ENCODE peak calls at places on chromosome 17, in seven cellular contexts. T is ovary; K is heart right ventricle; F is CD4-positive, CD25-positive, alpha-beta regulatory T cell; M is sigmoid colon; Q is esophagus squamous epithelium; L is Panc1. C is an unnamed sample.
A peak's percentile ranks its signal among the peaks of the same experiment; 100 is the strongest.

GRCh38 chr17:47726796-47727703 is 6.0 kb upstream of the TBX21 start:
- DNase-seq in T (no peak), K (no peak), F (no peak), M (no peak), Q (no peak), L (no peak), C (no peak)

GRCh38 chr17:40623419-40624217 is 24.0 kb downstream of the SMARCE1 start:
- DNase-seq in T (no peak), K (no peak), F (no peak), M (no peak), Q (no peak), L (no peak), C (no peak)

GRCh38 chr17:57861000-57861736 is 11.3 kb upstream of the MRPS23 start:
- DNase-seq in T (no peak), K (peak; percentile 62), F (no peak), M (peak; percentile 85), Q (peak; percentile 35), L (no peak), C (no peak)

GRCh38 chr17:81309140-81309858 is 14.2 kb upstream of the SLC38A10 start:
- DNase-seq in T (no peak), K (peak; percentile 92), F (no peak), M (peak; percentile 95), Q (no peak), L (no peak), C (peak; percentile 66)

GRCh38 chr17:31568140-31568938 is 176.9 kb downstream of the RAB11FIP4 start:
- DNase-seq in T (no peak), K (no peak), F (no peak), M (peak; percentile 81), Q (no peak), L (no peak), C (no peak)

GRCh38 chr17:63430223-63430622 is 15.9 kb downstream of the CYB561 start:
- DNase-seq in T (no peak), K (no peak), F (no peak), M (peak; percentile 9), Q (no peak), L (no peak), C (no peak)

GRCh38 chr17:29119265-29119664 is 60.9 kb downstream of the MYO18A start:
- DNase-seq in T (no peak), K (no peak), F (no peak), M (no peak), Q (no peak), L (no peak), C (no peak)

GRCh38 chr17:36535669-36536081 is 888 bp downstream of the PIGW start:
- DNase-seq in T (no peak), K (no peak), F (no peak), M (no peak), Q (no peak), L (no peak), C (no peak)

GRCh38 chr17:46977348-46977747 is 1.7 kb downstream of the RPRML start:
- DNase-seq in T (no peak), K (no peak), F (no peak), M (no peak), Q (no peak), L (no peak), C (peak; percentile 84)

GRCh38 chr17:65830356-65830755 is 268.9 kb upstream of the AXIN2 start:
- DNase-seq in T (no peak), K (no peak), F (no peak), M (no peak), Q (no peak), L (no peak), C (no peak)

GRCh38 chr17:68437979-68438877 is 19.1 kb downstream of the WIPI1 start:
- DNase-seq in T (no peak), K (peak; percentile 44), F (no peak), M (no peak), Q (no peak), L (no peak), C (no peak)

GRCh38 chr17:34082404-34082803 is 172.7 kb upstream of the CCL2 start:
- DNase-seq in T (no peak), K (no peak), F (no peak), M (no peak), Q (no peak), L (no peak), C (no peak)

GRCh38 chr17:75352079-75352569 is 53.4 kb downstream of the GRB2 start:
- DNase-seq in T (no peak), K (no peak), F (no peak), M (no peak), Q (no peak), L (no peak), C (peak; percentile 37)

GRCh38 chr17:17170346-17170976 is 35.7 kb downstream of the PLD6 start:
- DNase-seq in T (no peak), K (no peak), F (no peak), M (no peak), Q (no peak), L (no peak), C (no peak)

GRCh38 chr17:62821213-62822079 is 13.3 kb upstream of the MARCHF10 start:
- DNase-seq in T (no peak), K (no peak), F (no peak), M (no peak), Q (no peak), L (no peak), C (no peak)

DNA sequence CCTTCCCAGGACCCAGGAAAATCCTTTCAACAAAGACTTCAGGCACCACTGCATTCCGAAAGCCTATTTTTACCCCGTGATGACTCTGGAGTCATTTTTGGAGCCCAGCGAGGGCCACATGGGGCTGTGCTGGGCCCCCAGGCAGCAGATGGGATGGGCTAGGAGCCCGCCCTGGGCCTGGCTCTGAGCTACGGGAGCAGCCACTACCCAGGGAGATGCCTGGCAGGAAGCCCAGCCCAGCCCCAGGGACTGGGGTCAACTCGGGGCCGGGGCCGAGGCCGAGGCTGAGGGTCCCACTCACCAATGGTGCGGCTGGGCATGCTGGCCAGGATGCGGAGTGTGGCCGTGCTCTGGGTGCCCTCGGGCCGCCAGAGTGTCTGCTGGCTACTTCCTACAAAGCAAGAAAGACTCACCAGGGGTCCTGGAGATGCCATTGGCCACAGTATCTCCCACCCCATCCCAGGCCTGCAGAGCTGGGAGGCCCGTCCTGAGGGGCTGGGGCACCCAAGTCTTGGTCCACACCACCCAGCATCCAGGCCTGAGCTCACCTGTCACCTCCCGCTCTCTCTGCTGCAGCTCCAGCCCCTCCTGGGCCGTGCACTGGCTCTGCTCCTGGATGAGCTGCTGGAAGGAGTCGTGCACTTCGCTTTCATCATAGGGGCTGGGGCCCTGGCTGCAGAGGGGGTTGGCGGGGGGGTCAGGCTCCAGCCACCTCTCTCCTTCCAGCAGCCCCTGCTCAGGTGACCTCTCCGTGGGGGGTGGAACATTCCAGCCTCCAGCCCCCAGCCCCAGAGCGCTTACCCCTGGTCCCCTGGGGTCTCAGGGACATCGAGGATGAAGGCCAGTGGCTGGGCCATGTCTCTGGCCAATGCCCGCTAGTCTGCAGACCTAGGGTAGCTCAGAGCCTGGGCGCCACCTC is 2.3 kb downstream of the TMC6 start:
- DNase-seq in T (no peak), K (no peak), F (no peak), M (no peak), Q (no peak), L (no peak), C (peak; percentile 82)
- H3K4me1 ChIP-seq in T (no peaks in the 10 kb centered on the region), K (peaks cover 78% of the 10 kb centered on the region), F (peaks cover 87% of the 10 kb centered on the region), M (peaks cover 32% of the 10 kb centered on the region), Q (peaks cover 52% of the 10 kb centered on the region), L (peaks cover 41% of the 10 kb centered on the region), C (peaks cover 24% of the 10 kb centered on the region)

GRCh38 chr17:50547736-50548083 is 736 bp downstream of the SPATA20 start:
- DNase-seq in T (no peak), K (no peak), F (no peak), M (no peak), Q (no peak), L (no peak), C (no peak)

GRCh38 chr17:50542795-50543774 is 3.9 kb upstream of the SPATA20 start:
- DNase-seq in T (peak; percentile 38), K (no peak), F (no peak), M (no peak), Q (no peak), L (no peak), C (no peak)

GRCh38 chr17:50547035-50547735 is at the start of gene SPATA20:
- DNase-seq in T (peak; percentile 92), K (peak; percentile 89), F (peak; percentile 78), M (peak; percentile 97), Q (peak; percentile 29), L (peak; percentile 61), C (peak; percentile 96)

GRCh38 chr17:50546701-50547034 is 306 bp upstream of the SPATA20 start:
- DNase-seq in T (no peak), K (no peak), F (no peak), M (no peak), Q (no peak), L (no peak), C (no peak)

DNA sequence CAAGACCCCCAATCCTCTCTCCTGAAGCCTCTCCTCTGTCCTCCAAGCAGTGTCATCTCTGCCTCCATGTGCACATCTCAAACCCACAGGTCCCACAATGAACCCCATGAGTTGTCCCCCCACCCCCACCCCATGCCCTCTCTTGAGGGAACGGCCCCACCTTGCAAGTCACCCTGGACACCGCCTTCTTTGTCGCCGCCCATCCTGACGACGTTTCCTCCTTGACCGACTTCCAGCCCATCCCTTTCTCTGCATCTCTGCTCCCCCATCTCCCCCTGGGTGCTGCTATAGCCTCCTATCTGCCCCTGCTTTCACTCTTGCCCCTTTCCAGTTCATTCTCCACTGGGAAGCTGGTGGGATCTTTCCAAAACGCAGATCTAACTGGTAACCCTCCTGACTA is 1.7 kb upstream of the SPATA20 start:
- DNase-seq in T (no peak), K (no peak), F (no peak), M (no peak), Q (no peak), L (no peak), C (no peak)
- H3K4me1 ChIP-seq in T (peaks cover 9% of the 10 kb centered on the region), K (peaks cover 40% of the 10 kb centered on the region), F (peaks cover 24% of the 10 kb centered on the region), M (peaks cover 24% of the 10 kb centered on the region), Q (peaks cover 45% of the 10 kb centered on the region), L (peaks cover 38% of the 10 kb centered on the region), C (peaks cover 8% of the 10 kb centered on the region)

GRCh38 chr17:83191388-83192160 is 112.2 kb downstream of the METRNL start:
- DNase-seq in T (peak; percentile 39), K (no peak), F (no peak), M (peak; percentile 50), Q (no peak), L (no peak), C (no peak)
- H3K4me1 ChIP-seq in T (peaks cover 35% of the 10 kb centered on the region), K (peaks cover 29% of the 10 kb centered on the region), F (peaks cover 10% of the 10 kb centered on the region), M (peaks cover 8% of the 10 kb centered on the region), Q (peaks cover 23% of the 10 kb centered on the region), L (no peaks in the 10 kb centered on the region), C (no peaks in the 10 kb centered on the region)

DNA sequence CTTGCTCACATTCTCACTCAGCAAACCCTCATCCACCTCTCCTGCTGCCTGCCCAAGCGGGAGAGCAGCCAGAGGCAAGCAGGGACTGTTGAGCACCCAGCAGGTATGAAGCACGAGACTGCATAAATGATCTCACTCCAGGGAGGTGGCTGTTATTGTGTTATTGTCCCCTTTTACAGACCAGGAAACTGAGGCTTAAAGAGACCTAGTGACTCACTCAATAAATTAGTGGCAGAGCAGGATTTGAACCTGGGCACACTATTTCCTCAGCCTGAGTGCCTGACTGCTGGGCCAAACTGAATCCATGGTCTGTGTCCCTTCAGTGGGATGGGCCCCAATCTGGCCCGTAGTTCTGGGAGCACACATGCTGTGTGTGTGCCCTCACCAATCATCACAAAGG is 12.3 kb upstream of the MAP2K3 start:
- DNase-seq in T (no peak), K (no peak), F (no peak), M (no peak), Q (no peak), L (no peak), C (no peak)
- H3K4me1 ChIP-seq in T (no peaks in the 10 kb centered on the region), K (peaks cover 20% of the 10 kb centered on the region), F (peaks cover 35% of the 10 kb centered on the region), M (peaks cover 12% of the 10 kb centered on the region), Q (peaks cover 5% of the 10 kb centered on the region), L (no peaks in the 10 kb centered on the region), C (no peaks in the 10 kb centered on the region)

GRCh38 chr17:79802736-79803420 is 6.0 kb upstream of the CBX8 start:
- DNase-seq in T (no peak), K (no peak), F (no peak), M (no peak), Q (no peak), L (no peak), C (no peak)
- H3K4me1 ChIP-seq in T (peaks cover 8% of the 10 kb centered on the region), K (peaks cover 60% of the 10 kb centered on the region), F (peaks cover 68% of the 10 kb centered on the region), M (peaks cover 27% of the 10 kb centered on the region), Q (peaks cover 72% of the 10 kb centered on the region), L (peaks cover 28% of the 10 kb centered on the region), C (peaks cover 20% of the 10 kb centered on the region)

GRCh38 chr17:77320046-77320445 is 179.3 kb downstream of the SEC14L1 start:
- DNase-seq in T (peak; percentile 49), K (no peak), F (no peak), M (peak; percentile 84), Q (no peak), L (no peak), C (no peak)
- H3K4me1 ChIP-seq in T (peaks cover 47% of the 10 kb centered on the region), K (peaks cover 75% of the 10 kb centered on the region), F (peaks cover 28% of the 10 kb centered on the region), M (peaks cover 77% of the 10 kb centered on the region), Q (peaks cover 63% of the 10 kb centered on the region), L (peaks cover 75% of the 10 kb centered on the region), C (peaks cover 44% of the 10 kb centered on the region)